ENCODE peak calls at places on chromosomes 2 and 18, in five cellular contexts. One of them, this sample, is unnamed.

GRCh38 chr2:174778479-174778962 is 14.2 kb upstream of the CHRNA1 start:
- DNase-seq in epithelial cell of esophagus: no peak
- DNase-seq in fibroblast of mammary gland: peak; percentile 98
- DNase-seq in lung: peak; percentile 61
- DNase-seq in A549: no peak
- DNase-seq in this sample: peak; percentile 12

GRCh38 chr2:119208791-119209203 is 14.8 kb upstream of the STEAP3 start:
- DNase-seq in epithelial cell of esophagus: peak; percentile 79
- DNase-seq in fibroblast of mammary gland: no peak
- DNase-seq in A549: peak; percentile 26
- DNase-seq in lung: no peak
- DNase-seq in this sample: peak; percentile 39

GRCh38 chr2:237859533-237860272 is at the start of gene RAMP1:
- DNase-seq in epithelial cell of esophagus: peak; percentile 79
- DNase-seq in lung: no peak
- DNase-seq in fibroblast of mammary gland: no peak
- DNase-seq in A549: no peak
- DNase-seq in this sample: peak; percentile 58

GRCh38 chr2:32958836-32959235 is 12.1 kb downstream of the LTBP1 start:
- DNase-seq in lung: no peak
- DNase-seq in fibroblast of mammary gland: peak; percentile 15
- DNase-seq in epithelial cell of esophagus: no peak
- DNase-seq in A549: no peak
- DNase-seq in this sample: no peak

GRCh38 chr2:100981011-100981410 is 21.1 kb upstream of the RPL31 start:
- DNase-seq in fibroblast of mammary gland: no peak
- DNase-seq in lung: no peak
- DNase-seq in A549: no peak
- DNase-seq in epithelial cell of esophagus: no peak
- DNase-seq in this sample: no peak

GRCh38 chr2:30349691-30350090 is 97.4 kb upstream of the LCLAT1 start:
- DNase-seq in epithelial cell of esophagus: no peak
- DNase-seq in A549: no peak
- DNase-seq in fibroblast of mammary gland: no peak
- DNase-seq in lung: no peak
- DNase-seq in this sample: no peak

GRCh38 chr2:223860809-223861738 is 23.7 kb upstream of the AP1S3 start:
- DNase-seq in A549: peak; percentile 85
- DNase-seq in epithelial cell of esophagus: peak; percentile 90
- DNase-seq in fibroblast of mammary gland: peak; percentile 48
- DNase-seq in lung: no peak
- DNase-seq in this sample: peak; percentile 83

GRCh38 chr18:63676526-63676925 is 14.8 kb upstream of the SERPINB3 start:
- DNase-seq in A549: no peak
- DNase-seq in fibroblast of mammary gland: peak; percentile 12
- DNase-seq in lung: no peak
- DNase-seq in epithelial cell of esophagus: peak; percentile 62
- DNase-seq in this sample: no peak

GRCh38 chr18:63762518-63762917 is 12.7 kb upstream of the SERPINB7 start:
- DNase-seq in epithelial cell of esophagus: peak; percentile 86
- DNase-seq in lung: no peak
- DNase-seq in fibroblast of mammary gland: peak; percentile 94
- DNase-seq in A549: no peak
- DNase-seq in this sample: no peak

GRCh38 chr2:74878551-74878950 is 44.6 kb downstream of the HK2 start:
- DNase-seq in A549: no peak
- DNase-seq in lung: no peak
- DNase-seq in fibroblast of mammary gland: no peak
- DNase-seq in epithelial cell of esophagus: no peak
- DNase-seq in this sample: no peak

GRCh38 chr2:203500297-203500696 is 34.8 kb downstream of the RAPH1 start:
- DNase-seq in fibroblast of mammary gland: no peak
- DNase-seq in epithelial cell of esophagus: no peak
- DNase-seq in A549: no peak
- DNase-seq in lung: no peak
- DNase-seq in this sample: no peak

GRCh38 chr2:11028407-11028916 is 116.7 kb downstream of the KCNF1 start:
- DNase-seq in A549: no peak
- DNase-seq in epithelial cell of esophagus: peak; percentile 6
- DNase-seq in fibroblast of mammary gland: no peak
- DNase-seq in lung: no peak
- DNase-seq in this sample: no peak

GRCh38 chr2:27716301-27717069 is 52.8 kb downstream of the SLC4A1AP start:
- DNase-seq in lung: no peak
- DNase-seq in fibroblast of mammary gland: no peak
- DNase-seq in A549: no peak
- DNase-seq in epithelial cell of esophagus: no peak
- DNase-seq in this sample: no peak

GRCh38 chr18:32899819-32900218 is 127.0 kb upstream of the KLHL14 start:
- DNase-seq in fibroblast of mammary gland: peak; percentile 68
- DNase-seq in lung: no peak
- DNase-seq in A549: no peak
- DNase-seq in epithelial cell of esophagus: no peak
- DNase-seq in this sample: no peak

GRCh38 chr2:219430633-219431615 is 3.7 kb upstream of the SPEG start:
- DNase-seq in fibroblast of mammary gland: peak; percentile 29
- DNase-seq in epithelial cell of esophagus: peak; percentile 53
- DNase-seq in A549: no peak
- DNase-seq in lung: no peak
- DNase-seq in this sample: peak; percentile 36

GRCh38 chr2:195496991-195497390 is 160.0 kb upstream of the SLC39A10 start:
- DNase-seq in fibroblast of mammary gland: no peak
- DNase-seq in epithelial cell of esophagus: no peak
- DNase-seq in lung: no peak
- DNase-seq in A549: no peak
- DNase-seq in this sample: no peak

GRCh38 chr2:18154259-18154658 is 275.8 kb downstream of the KCNS3 start:
- DNase-seq in fibroblast of mammary gland: no peak
- DNase-seq in lung: no peak
- DNase-seq in A549: no peak
- DNase-seq in epithelial cell of esophagus: peak; percentile 51
- DNase-seq in this sample: peak; percentile 85

GRCh38 chr18:78805840-78806239 is 173.8 kb upstream of the SALL3 start:
- DNase-seq in lung: no peak
- DNase-seq in fibroblast of mammary gland: no peak
- DNase-seq in epithelial cell of esophagus: no peak
- DNase-seq in A549: no peak
- DNase-seq in this sample: no peak

DNA sequence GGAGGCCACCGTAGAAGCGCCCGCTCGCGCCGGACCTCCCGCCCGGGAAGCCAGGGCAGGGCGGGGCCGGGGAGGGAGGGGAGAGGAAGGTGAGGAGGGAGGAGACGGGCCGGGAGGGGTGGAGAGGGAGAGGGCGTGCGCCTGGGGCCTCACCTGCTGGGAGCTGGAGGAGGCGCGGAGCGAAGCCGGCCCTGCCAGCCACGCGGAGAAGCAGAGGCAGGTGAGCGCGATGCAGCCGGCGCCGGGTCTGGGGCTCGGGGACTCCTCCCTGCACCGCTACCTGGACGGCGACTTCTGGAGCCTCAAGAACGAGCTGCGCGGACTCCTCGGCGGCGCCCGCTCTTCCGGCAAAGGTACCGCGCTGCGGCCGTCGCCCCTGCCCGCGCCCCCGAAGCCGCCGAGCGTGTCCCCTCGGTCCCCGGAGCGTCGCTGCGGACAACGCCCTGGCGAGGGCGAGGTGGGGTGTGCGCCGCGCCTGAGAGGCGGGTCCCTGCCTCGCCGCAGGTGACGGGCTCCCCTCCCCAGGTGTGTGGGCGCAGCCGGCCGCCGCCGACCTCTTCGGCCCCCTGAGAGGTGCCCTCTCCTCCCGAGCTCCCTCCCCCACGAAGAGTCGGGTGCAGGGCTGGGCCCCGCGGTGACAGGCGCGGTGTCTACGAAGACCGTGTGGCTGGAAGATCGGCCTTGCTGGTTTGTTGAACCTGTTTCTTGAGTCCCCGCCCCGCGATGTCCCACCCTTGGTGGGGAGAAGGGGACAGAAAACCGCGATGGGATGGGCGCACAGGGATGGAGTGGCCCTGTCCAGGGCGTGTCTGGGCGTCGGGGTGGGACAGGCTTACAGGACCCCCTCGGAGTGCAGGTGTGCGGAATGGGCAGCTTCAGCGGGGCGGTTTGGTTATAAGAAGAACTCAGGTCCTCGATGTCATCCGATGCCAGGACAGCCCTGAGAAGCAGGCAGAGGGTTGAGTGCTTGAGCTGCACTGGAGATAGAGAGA is at the start of gene ACOXL:
- DNase-seq in fibroblast of mammary gland: no peak
- DNase-seq in epithelial cell of esophagus: peak; percentile 42
- DNase-seq in lung: peak; percentile 88
- DNase-seq in A549: no peak
- DNase-seq in this sample: no peak
- H3K4me3 ChIP-seq in fibroblast of mammary gland: no peak within 1 kb of the TSS
- H3K4me3 ChIP-seq in epithelial cell of esophagus: no peak within 1 kb of the TSS
- H3K4me3 ChIP-seq in lung: peak within 1 kb of the TSS; percentile 20
- H3K4me3 ChIP-seq in A549: peak within 1 kb of the TSS; percentile 41
- H3K4me3 ChIP-seq in this sample: no peak within 1 kb of the TSS

DNA sequence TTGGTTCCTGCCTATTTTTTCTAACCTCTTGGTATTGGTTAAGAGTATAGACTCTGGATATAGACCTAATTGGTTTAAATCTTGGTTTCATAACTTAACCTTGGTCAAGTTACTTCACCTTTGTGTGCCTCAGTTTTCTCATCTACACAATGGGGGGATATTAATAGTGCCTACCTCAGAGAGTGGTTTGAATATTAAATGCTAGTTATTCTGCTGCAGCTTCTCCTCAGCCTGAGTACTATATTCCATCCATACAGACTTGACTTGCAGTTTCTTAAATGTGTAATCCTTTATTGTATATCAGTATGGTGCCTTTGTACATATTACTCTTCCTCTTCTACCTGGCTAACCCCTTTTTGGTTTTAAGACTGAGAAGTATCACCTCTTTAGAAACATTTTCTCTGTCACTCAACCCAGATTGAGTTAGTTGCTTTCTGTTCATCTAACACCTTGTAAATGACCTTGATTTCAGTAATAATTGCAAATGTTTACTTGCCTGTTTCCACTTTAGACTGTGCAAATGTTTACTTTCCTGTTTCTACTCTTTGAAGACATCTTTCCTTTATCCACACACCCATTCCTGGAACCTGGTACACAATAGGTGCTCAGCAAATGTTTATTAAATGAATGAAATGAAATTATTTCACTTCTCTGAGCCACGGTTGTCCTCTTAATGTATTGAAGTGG is 6.6 kb downstream of the ACVR2A start:
- DNase-seq in A549: no peak
- DNase-seq in epithelial cell of esophagus: no peak
- DNase-seq in fibroblast of mammary gland: no peak
- DNase-seq in lung: no peak
- DNase-seq in this sample: no peak
- H3K4me3 ChIP-seq in A549: no peak overlapping the region
- H3K4me3 ChIP-seq in epithelial cell of esophagus: no peak overlapping the region
- H3K4me3 ChIP-seq in fibroblast of mammary gland: no peak overlapping the region
- H3K4me3 ChIP-seq in lung: no peak overlapping the region
- H3K4me3 ChIP-seq in this sample: no peak overlapping the region

GRCh38 chr2:5695641-5696350 is 3.6 kb downstream of the SOX11 start:
- DNase-seq in lung: no peak
- DNase-seq in fibroblast of mammary gland: no peak
- DNase-seq in epithelial cell of esophagus: no peak
- DNase-seq in A549: no peak
- DNase-seq in this sample: peak; percentile 43

GRCh38 chr2:5691659-5692529 is at the start of gene SOX11:
- DNase-seq in lung: no peak
- DNase-seq in epithelial cell of esophagus: peak; percentile 37
- DNase-seq in fibroblast of mammary gland: no peak
- DNase-seq in A549: no peak
- DNase-seq in this sample: peak; percentile 76

GRCh38 chr2:5692561-5693287 is 540 bp downstream of the SOX11 start:
- DNase-seq in lung: no peak
- DNase-seq in fibroblast of mammary gland: no peak
- DNase-seq in A549: no peak
- DNase-seq in epithelial cell of esophagus: no peak
- DNase-seq in this sample: peak; percentile 31

GRCh38 chr2:5694016-5694690 is 2.0 kb downstream of the SOX11 start:
- DNase-seq in lung: no peak
- DNase-seq in epithelial cell of esophagus: no peak
- DNase-seq in fibroblast of mammary gland: no peak
- DNase-seq in A549: no peak
- DNase-seq in this sample: no peak

GRCh38 chr2:5693288-5694015 is 1.3 kb downstream of the SOX11 start:
- DNase-seq in lung: no peak
- DNase-seq in epithelial cell of esophagus: no peak
- DNase-seq in fibroblast of mammary gland: no peak
- DNase-seq in A549: no peak
- DNase-seq in this sample: no peak
- H3K4me3 ChIP-seq in lung: no peak overlapping the region
- H3K4me3 ChIP-seq in epithelial cell of esophagus: peak overlapping the region; percentile 44
- H3K4me3 ChIP-seq in fibroblast of mammary gland: no peak overlapping the region
- H3K4me3 ChIP-seq in A549: no peak overlapping the region
- H3K4me3 ChIP-seq in this sample: peak overlapping the region; percentile 46

GRCh38 chr2:207092803-207093202 is 72.9 kb downstream of the KLF7 start:
- DNase-seq in A549: no peak
- DNase-seq in epithelial cell of esophagus: no peak
- DNase-seq in fibroblast of mammary gland: no peak
- DNase-seq in lung: no peak
- DNase-seq in this sample: no peak
- H3K4me3 ChIP-seq in A549: no peak overlapping the region
- H3K4me3 ChIP-seq in epithelial cell of esophagus: no peak overlapping the region
- H3K4me3 ChIP-seq in fibroblast of mammary gland: no peak overlapping the region
- H3K4me3 ChIP-seq in lung: no peak overlapping the region
- H3K4me3 ChIP-seq in this sample: no peak overlapping the region

GRCh38 chr2:42009657-42010580 is 37.9 kb upstream of the PKDCC start:
- DNase-seq in A549: no peak
- DNase-seq in fibroblast of mammary gland: peak; percentile 19
- DNase-seq in lung: no peak
- DNase-seq in epithelial cell of esophagus: no peak
- DNase-seq in this sample: no peak
- H3K4me3 ChIP-seq in A549: no peak overlapping the region
- H3K4me3 ChIP-seq in fibroblast of mammary gland: no peak overlapping the region
- H3K4me3 ChIP-seq in lung: no peak overlapping the region
- H3K4me3 ChIP-seq in epithelial cell of esophagus: no peak overlapping the region
- H3K4me3 ChIP-seq in this sample: peak overlapping the region; percentile 5

GRCh38 chr2:222713007-222713406 is 41.5 kb downstream of the MOGAT1 start:
- DNase-seq in lung: no peak
- DNase-seq in fibroblast of mammary gland: no peak
- DNase-seq in epithelial cell of esophagus: no peak
- DNase-seq in A549: no peak
- DNase-seq in this sample: no peak
- H3K4me3 ChIP-seq in lung: no peak overlapping the region
- H3K4me3 ChIP-seq in fibroblast of mammary gland: no peak overlapping the region
- H3K4me3 ChIP-seq in epithelial cell of esophagus: no peak overlapping the region
- H3K4me3 ChIP-seq in A549: no peak overlapping the region
- H3K4me3 ChIP-seq in this sample: no peak overlapping the region

DNA sequence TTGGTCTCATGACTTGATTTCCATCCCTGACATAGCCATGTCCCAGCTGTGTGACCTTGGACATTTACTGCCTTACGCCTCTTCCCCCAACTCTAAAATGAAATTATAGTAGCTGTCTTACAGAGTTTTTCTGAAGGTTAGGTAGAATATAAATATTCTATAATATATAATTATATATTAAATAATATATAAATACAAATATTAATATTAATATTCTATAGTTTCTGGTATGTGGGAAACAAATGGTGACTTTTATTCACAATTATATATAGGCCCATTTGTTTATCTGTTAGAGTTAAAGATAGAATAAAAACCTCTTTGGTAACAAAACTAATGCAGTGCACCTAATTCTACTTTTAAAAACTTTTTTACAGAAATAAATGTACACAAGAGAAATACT is 1.7 kb downstream of the RBBP8 start:
- DNase-seq in epithelial cell of esophagus: no peak
- DNase-seq in fibroblast of mammary gland: no peak
- DNase-seq in A549: no peak
- DNase-seq in lung: no peak
- DNase-seq in this sample: no peak
- H3K4me3 ChIP-seq in epithelial cell of esophagus: no peak overlapping the region
- H3K4me3 ChIP-seq in fibroblast of mammary gland: peak overlapping the region; percentile 7
- H3K4me3 ChIP-seq in A549: peak overlapping the region; percentile 70
- H3K4me3 ChIP-seq in lung: no peak overlapping the region
- H3K4me3 ChIP-seq in this sample: peak overlapping the region; percentile 83

This sample was measured in MG63.